ENCODE peak calls at places on chromosomes 4 and X, in five cellular contexts. One of them, this sample, is unnamed.

GRCh38 chr4:137960371-137961050 is 281.6 kb downstream of the SLC7A11 start:
- DNase-seq in ovary: no peak
- DNase-seq in K562: no peak
- DNase-seq in psoas muscle: no peak
- DNase-seq in brain microvascular endothelial cell: peak; percentile 53
- DNase-seq in this sample: no peak

GRCh38 chr4:120286813-120287212 is 220.2 kb upstream of the MAD2L1 start:
- DNase-seq in K562: no peak
- DNase-seq in psoas muscle: no peak
- DNase-seq in brain microvascular endothelial cell: no peak
- DNase-seq in ovary: no peak
- DNase-seq in this sample: no peak

GRCh38 chrX:121496966-121497365 is 449.6 kb downstream of the GLUD2 start:
- DNase-seq in K562: no peak
- DNase-seq in brain microvascular endothelial cell: no peak
- DNase-seq in ovary: no peak
- DNase-seq in psoas muscle: no peak
- DNase-seq in this sample: no peak

GRCh38 chr4:148575577-148575976 is 133.4 kb upstream of the NR3C2 start:
- DNase-seq in brain microvascular endothelial cell: no peak
- DNase-seq in psoas muscle: no peak
- DNase-seq in K562: no peak
- DNase-seq in ovary: no peak
- DNase-seq in this sample: no peak

GRCh38 chr4:56976283-56976877 is 1.0 kb downstream of the NOA1 start:
- DNase-seq in brain microvascular endothelial cell: no peak
- DNase-seq in K562: peak; percentile 38
- DNase-seq in ovary: peak; percentile 51
- DNase-seq in psoas muscle: peak; percentile 53
- DNase-seq in this sample: peak; percentile 25

GRCh38 chr4:17155486-17155885 is 257.0 kb upstream of the LDB2 start:
- DNase-seq in psoas muscle: no peak
- DNase-seq in ovary: no peak
- DNase-seq in K562: no peak
- DNase-seq in brain microvascular endothelial cell: no peak
- DNase-seq in this sample: no peak

GRCh38 chr4:113646456-113646809 is 115.1 kb downstream of the CAMK2D start:
- DNase-seq in brain microvascular endothelial cell: no peak
- DNase-seq in psoas muscle: peak; percentile 53
- DNase-seq in ovary: no peak
- DNase-seq in K562: no peak
- DNase-seq in this sample: no peak

GRCh38 chrX:19535481-19535880 is 20.2 kb upstream of the MAP3K15 start:
- DNase-seq in K562: peak; percentile 23
- DNase-seq in psoas muscle: no peak
- DNase-seq in brain microvascular endothelial cell: no peak
- DNase-seq in ovary: no peak
- DNase-seq in this sample: no peak

GRCh38 chr4:149706942-149707341 is 108.7 kb downstream of the IQCM start:
- DNase-seq in ovary: no peak
- DNase-seq in brain microvascular endothelial cell: peak; percentile 18
- DNase-seq in psoas muscle: no peak
- DNase-seq in K562: no peak
- DNase-seq in this sample: no peak

GRCh38 chrX:69387559-69388487 is 116.3 kb upstream of the NALF2 start:
- DNase-seq in K562: peak; percentile 54
- DNase-seq in ovary: peak; percentile 62
- DNase-seq in brain microvascular endothelial cell: peak; percentile 14
- DNase-seq in psoas muscle: peak; percentile 70
- DNase-seq in this sample: peak; percentile 36

GRCh38 chrX:32520789-32521188 is 690.6 kb downstream of the DMD start:
- DNase-seq in ovary: no peak
- DNase-seq in psoas muscle: no peak
- DNase-seq in brain microvascular endothelial cell: no peak
- DNase-seq in K562: no peak
- DNase-seq in this sample: no peak

GRCh38 chr4:77859256-77859655 is 3.4 kb upstream of the MRPL1 start:
- DNase-seq in K562: no peak
- DNase-seq in ovary: no peak
- DNase-seq in brain microvascular endothelial cell: no peak
- DNase-seq in psoas muscle: no peak
- DNase-seq in this sample: no peak

GRCh38 chr4:77856152-77856551 is 6.5 kb upstream of the MRPL1 start:
- DNase-seq in K562: no peak
- DNase-seq in brain microvascular endothelial cell: no peak
- DNase-seq in ovary: no peak
- DNase-seq in psoas muscle: no peak
- DNase-seq in this sample: no peak

GRCh38 chr4:77862478-77863216 is at the start of gene MRPL1:
- DNase-seq in K562: peak; percentile 94
- DNase-seq in ovary: peak; percentile 85
- DNase-seq in brain microvascular endothelial cell: peak; percentile 94
- DNase-seq in psoas muscle: peak; percentile 94
- DNase-seq in this sample: peak; percentile 95

GRCh38 chr4:77865259-77865658 is 2.6 kb downstream of the MRPL1 start:
- DNase-seq in brain microvascular endothelial cell: no peak
- DNase-seq in ovary: no peak
- DNase-seq in psoas muscle: no peak
- DNase-seq in K562: no peak
- DNase-seq in this sample: no peak

DNA sequence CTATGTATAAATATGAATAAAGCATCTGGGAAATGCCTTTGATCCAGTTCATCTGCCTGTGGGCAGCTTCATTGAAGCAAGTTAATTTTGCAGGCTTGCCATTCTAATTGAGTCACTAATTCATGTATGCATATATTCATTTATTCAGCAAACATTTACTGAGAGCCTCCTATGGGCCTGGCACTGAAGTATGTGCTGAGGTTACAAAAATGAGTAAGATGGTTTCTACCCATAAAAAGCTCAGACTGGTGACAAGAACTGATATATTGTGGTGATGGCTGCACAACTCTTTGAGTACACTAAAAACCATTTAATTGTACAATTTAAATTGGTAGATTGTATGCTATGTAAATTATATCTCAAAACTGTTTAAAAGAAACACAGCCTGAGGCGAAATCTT is 1.1 kb upstream of the MRPL1 start:
- DNase-seq in psoas muscle: no peak
- DNase-seq in K562: no peak
- DNase-seq in brain microvascular endothelial cell: peak; percentile 1
- DNase-seq in ovary: no peak
- DNase-seq in this sample: no peak
- H3K27ac ChIP-seq in psoas muscle: peak overlapping the region; percentile 99
- H3K27ac ChIP-seq in K562: peak overlapping the region; percentile 88
- H3K27ac ChIP-seq in brain microvascular endothelial cell: peak overlapping the region; percentile 97
- H3K27ac ChIP-seq in ovary: no peak overlapping the region
- H3K27ac ChIP-seq in this sample: peak overlapping the region; percentile 83

GRCh38 chrX:132481449-132481848 is 7.4 kb downstream of the MBNL3 start:
- DNase-seq in K562: no peak
- DNase-seq in brain microvascular endothelial cell: no peak
- DNase-seq in ovary: no peak
- DNase-seq in psoas muscle: no peak
- DNase-seq in this sample: no peak
- H3K27ac ChIP-seq in K562: no peak overlapping the region
- H3K27ac ChIP-seq in brain microvascular endothelial cell: no peak overlapping the region
- H3K27ac ChIP-seq in ovary: no peak overlapping the region
- H3K27ac ChIP-seq in psoas muscle: no peak overlapping the region
- H3K27ac ChIP-seq in this sample: no peak overlapping the region

GRCh38 chr4:89021678-89022077 is 35.3 kb downstream of the FAM13A start:
- DNase-seq in ovary: no peak
- DNase-seq in brain microvascular endothelial cell: no peak
- DNase-seq in K562: peak; percentile 23
- DNase-seq in psoas muscle: no peak
- DNase-seq in this sample: no peak

GRCh38 chr4:89023140-89023539 is 33.8 kb downstream of the FAM13A start:
- DNase-seq in psoas muscle: no peak
- DNase-seq in brain microvascular endothelial cell: no peak
- DNase-seq in ovary: no peak
- DNase-seq in K562: no peak
- DNase-seq in this sample: no peak

GRCh38 chr4:89022426-89023128 is 34.4 kb downstream of the FAM13A start:
- DNase-seq in psoas muscle: no peak
- DNase-seq in ovary: no peak
- DNase-seq in K562: no peak
- DNase-seq in brain microvascular endothelial cell: no peak
- DNase-seq in this sample: no peak

GRCh38 chr4:89024051-89024675 is 32.8 kb downstream of the FAM13A start:
- DNase-seq in K562: peak; percentile 82
- DNase-seq in ovary: peak; percentile 52
- DNase-seq in brain microvascular endothelial cell: peak; percentile 73
- DNase-seq in psoas muscle: no peak
- DNase-seq in this sample: peak; percentile 81

DNA sequence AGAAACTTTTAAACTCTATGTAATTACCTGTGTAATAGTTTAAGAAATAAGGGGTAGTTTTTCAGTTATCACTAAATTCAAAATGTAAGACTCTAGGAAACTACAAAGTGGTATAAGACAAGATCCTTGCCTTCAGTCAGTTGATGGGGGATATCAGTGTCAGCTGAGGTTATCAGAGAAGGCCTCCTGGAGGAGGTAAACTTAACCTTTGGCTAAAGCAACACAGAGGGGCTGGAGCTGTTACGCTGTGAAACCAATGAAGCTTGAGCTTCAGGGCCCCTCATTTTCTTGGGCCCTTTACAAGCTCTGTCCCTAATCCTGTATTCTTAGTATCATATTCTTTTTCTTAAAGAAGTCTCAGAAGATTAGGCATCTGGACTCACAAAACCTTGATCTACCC is 35.9 kb downstream of the FAM13A start:
- DNase-seq in ovary: no peak
- DNase-seq in brain microvascular endothelial cell: no peak
- DNase-seq in K562: peak; percentile 21
- DNase-seq in psoas muscle: no peak
- DNase-seq in this sample: no peak
- H3K27ac ChIP-seq in ovary: no peak overlapping the region
- H3K27ac ChIP-seq in brain microvascular endothelial cell: no peak overlapping the region
- H3K27ac ChIP-seq in K562: peak overlapping the region; percentile 38
- H3K27ac ChIP-seq in psoas muscle: no peak overlapping the region
- H3K27ac ChIP-seq in this sample: no peak overlapping the region

GRCh38 chr4:92186239-92186638 is 117.5 kb upstream of the GRID2 start:
- DNase-seq in brain microvascular endothelial cell: no peak
- DNase-seq in K562: peak; percentile 29
- DNase-seq in ovary: no peak
- DNase-seq in psoas muscle: no peak
- DNase-seq in this sample: no peak
- H3K27ac ChIP-seq in brain microvascular endothelial cell: no peak overlapping the region
- H3K27ac ChIP-seq in K562: no peak overlapping the region
- H3K27ac ChIP-seq in ovary: no peak overlapping the region
- H3K27ac ChIP-seq in psoas muscle: no peak overlapping the region
- H3K27ac ChIP-seq in this sample: no peak overlapping the region

GRCh38 chrX:115960440-115961084 is 210.0 kb upstream of the AGTR2 start:
- DNase-seq in ovary: no peak
- DNase-seq in psoas muscle: no peak
- DNase-seq in K562: no peak
- DNase-seq in brain microvascular endothelial cell: no peak
- DNase-seq in this sample: peak; percentile 65
- H3K27ac ChIP-seq in ovary: no peak overlapping the region
- H3K27ac ChIP-seq in psoas muscle: no peak overlapping the region
- H3K27ac ChIP-seq in K562: no peak overlapping the region
- H3K27ac ChIP-seq in brain microvascular endothelial cell: no peak overlapping the region
- H3K27ac ChIP-seq in this sample: no peak overlapping the region

GRCh38 chr4:24772061-24772705 is 23.2 kb upstream of the SOD3 start:
- DNase-seq in psoas muscle: no peak
- DNase-seq in K562: no peak
- DNase-seq in brain microvascular endothelial cell: no peak
- DNase-seq in ovary: no peak
- DNase-seq in this sample: no peak
- H3K27ac ChIP-seq in psoas muscle: no peak overlapping the region
- H3K27ac ChIP-seq in K562: no peak overlapping the region
- H3K27ac ChIP-seq in brain microvascular endothelial cell: no peak overlapping the region
- H3K27ac ChIP-seq in ovary: no peak overlapping the region
- H3K27ac ChIP-seq in this sample: no peak overlapping the region

DNA sequence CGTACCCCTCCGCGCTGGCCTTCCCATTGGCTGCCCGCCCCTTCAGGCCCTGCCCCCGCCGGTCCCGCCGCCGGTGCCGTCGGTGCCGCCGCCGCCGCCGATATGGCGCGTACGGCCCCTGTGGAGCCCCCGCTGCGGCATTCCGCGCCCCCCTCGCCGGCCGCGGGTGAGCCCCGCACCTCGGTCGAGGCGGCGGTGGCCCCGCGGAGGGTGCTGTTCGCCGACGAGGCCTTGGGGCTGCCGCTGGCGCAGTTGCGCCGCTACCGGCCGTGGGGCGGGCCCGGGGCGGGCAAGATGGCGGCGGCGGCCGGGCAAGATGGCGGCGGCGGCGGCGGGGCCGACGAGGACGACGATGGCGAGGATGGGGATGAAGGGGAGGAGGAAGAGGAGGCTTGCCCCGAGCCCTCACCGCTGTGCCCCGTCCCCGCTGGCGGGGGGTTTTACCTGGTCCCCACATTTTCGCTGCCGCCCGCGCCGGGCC is at the start of gene PPP1R3F:
- DNase-seq in ovary: no peak
- DNase-seq in K562: peak; percentile 23
- DNase-seq in brain microvascular endothelial cell: no peak
- DNase-seq in psoas muscle: peak; percentile 65
- DNase-seq in this sample: no peak
- H3K27ac ChIP-seq in ovary: peak within 1 kb of the TSS; percentile 95
- H3K27ac ChIP-seq in K562: peak within 1 kb of the TSS; percentile 95
- H3K27ac ChIP-seq in brain microvascular endothelial cell: peak within 1 kb of the TSS; percentile 98
- H3K27ac ChIP-seq in psoas muscle: peak within 1 kb of the TSS; percentile 87
- H3K27ac ChIP-seq in this sample: peak within 1 kb of the TSS; percentile 92

GRCh38 chrX:46730765-46731164 is 28.2 kb downstream of the SLC9A7 start:
- DNase-seq in psoas muscle: no peak
- DNase-seq in ovary: no peak
- DNase-seq in brain microvascular endothelial cell: no peak
- DNase-seq in K562: no peak
- DNase-seq in this sample: no peak

GRCh38 chrX:46737462-46737861 is 21.5 kb downstream of the SLC9A7 start:
- DNase-seq in psoas muscle: no peak
- DNase-seq in brain microvascular endothelial cell: peak; percentile 31
- DNase-seq in ovary: no peak
- DNase-seq in K562: no peak
- DNase-seq in this sample: no peak

GRCh38 chrX:46735625-46736024 is 23.3 kb downstream of the SLC9A7 start:
- DNase-seq in ovary: no peak
- DNase-seq in psoas muscle: no peak
- DNase-seq in brain microvascular endothelial cell: no peak
- DNase-seq in K562: no peak
- DNase-seq in this sample: no peak

GRCh38 chrX:46737041-46737440 is 21.9 kb downstream of the SLC9A7 start:
- DNase-seq in brain microvascular endothelial cell: no peak
- DNase-seq in psoas muscle: no peak
- DNase-seq in ovary: no peak
- DNase-seq in K562: no peak
- DNase-seq in this sample: no peak

GRCh38 chrX:46733226-46733625 is 25.7 kb downstream of the SLC9A7 start:
- DNase-seq in psoas muscle: no peak
- DNase-seq in K562: no peak
- DNase-seq in ovary: no peak
- DNase-seq in brain microvascular endothelial cell: no peak
- DNase-seq in this sample: no peak
- H3K27ac ChIP-seq in psoas muscle: no peak overlapping the region
- H3K27ac ChIP-seq in K562: no peak overlapping the region
- H3K27ac ChIP-seq in ovary: no peak overlapping the region
- H3K27ac ChIP-seq in brain microvascular endothelial cell: no peak overlapping the region
- H3K27ac ChIP-seq in this sample: no peak overlapping the region

GRCh38 chrX:125791781-125792180 is 374.3 kb downstream of the DCAF12L2 start:
- DNase-seq in K562: no peak
- DNase-seq in ovary: no peak
- DNase-seq in brain microvascular endothelial cell: no peak
- DNase-seq in psoas muscle: no peak
- DNase-seq in this sample: no peak
- H3K27ac ChIP-seq in K562: no peak overlapping the region
- H3K27ac ChIP-seq in ovary: no peak overlapping the region
- H3K27ac ChIP-seq in brain microvascular endothelial cell: no peak overlapping the region
- H3K27ac ChIP-seq in psoas muscle: no peak overlapping the region
- H3K27ac ChIP-seq in this sample: no peak overlapping the region

This sample was measured in testis.